ENCODE peak calls at places on chromosomes 16 and 17, in six cellular contexts. W is GM13976; V is NCI-H82; Q is GM06990; N is activated T-helper 1 cell treated with anti-CD3 and anti-CD28 coated beads, Interleukin-2, amount 50 U/mL, for 16 hours; T is C1 segment of cervical spinal cord. D is an unnamed sample.
A peak's percentile ranks its signal among the peaks of the same experiment; 100 is the strongest.

GRCh38 chr16:68954871-68955635 is 111.7 kb downstream of the TANGO6 start:
- DNase-seq in W (no peak), V (peak; percentile 77), Q (no peak), N (no peak), T (no peak), D (peak; percentile 92)

GRCh38 chr16:68901910-68902309 is 58.6 kb downstream of the TANGO6 start:
- DNase-seq in W (no peak), V (no peak), Q (no peak), N (no peak), T (peak; percentile 44), D (no peak)

GRCh38 chr16:1991135-1991551 is 1.4 kb downstream of the SYNGR3 start:
- DNase-seq in W (peak; percentile 68), V (no peak), Q (peak; percentile 76), N (no peak), T (no peak), D (peak; percentile 36)

GRCh38 chr17:30541802-30542201 is 64.6 kb downstream of the GOSR1 start:
- DNase-seq in W (no peak), V (peak; percentile 55), Q (no peak), N (no peak), T (no peak), D (peak; percentile 26)

GRCh38 chr17:81928497-81929252 is 1.1 kb upstream of the MAFG start:
- DNase-seq in W (peak; percentile 52), V (peak; percentile 55), Q (no peak), N (no peak), T (no peak), D (peak; percentile 79)

GRCh38 chr16:474420-475122 is 49.1 kb downstream of the RAB11FIP3 start:
- DNase-seq in W (no peak), V (no peak), Q (no peak), N (no peak), T (no peak), D (no peak)

GRCh38 chr17:48308591-48308990 is 121.4 kb downstream of the SKAP1 start:
- DNase-seq in W (no peak), V (no peak), Q (no peak), N (no peak), T (no peak), D (no peak)

GRCh38 chr16:4315185-4316102 is at the start of gene GLIS2:
- DNase-seq in W (peak; percentile 78), V (peak; percentile 94), Q (no peak), N (no peak), T (peak; percentile 10), D (peak; percentile 87)

GRCh38 chr16:67398546-67399217 is 5.4 kb upstream of the TPPP3 start:
- DNase-seq in W (no peak), V (no peak), Q (no peak), N (no peak), T (no peak), D (no peak)

GRCh38 chr17:42153919-42154491 is 784 bp downstream of the RAB5C start:
- DNase-seq in W (no peak), V (peak; percentile 48), Q (no peak), N (no peak), T (no peak), D (peak; percentile 54)

GRCh38 chr17:55295411-55296170 is 30.8 kb downstream of the HLF start:
- DNase-seq in W (peak; percentile 67), V (peak; percentile 80), Q (no peak), N (peak; percentile 21), T (peak; percentile 21), D (peak; percentile 61)

GRCh38 chr16:14364386-14365199 is 265.5 kb downstream of the PARN start:
- DNase-seq in W (no peak), V (no peak), Q (no peak), N (no peak), T (no peak), D (peak; percentile 26)

GRCh38 chr16:50497592-50497991 is 50.6 kb upstream of the NKD1 start:
- DNase-seq in W (no peak), V (no peak), Q (no peak), N (no peak), T (no peak), D (no peak)

GRCh38 chr16:84144301-84144858 is 597 bp downstream of the HSDL1 start:
- DNase-seq in W (peak; percentile 64), V (peak; percentile 56), Q (peak; percentile 50), N (peak; percentile 14), T (peak; percentile 25), D (peak; percentile 34)

GRCh38 chr17:38798614-38799500 is 499 bp downstream of the PIP4K2B start:
- DNase-seq in W (peak; percentile 72), V (peak; percentile 71), Q (peak; percentile 78), N (peak; percentile 27), T (no peak), D (peak; percentile 75)

GRCh38 chr17:2749058-2749783 is at the start of gene CCDC92B:
- DNase-seq in W (no peak), V (peak; percentile 78), Q (no peak), N (no peak), T (no peak), D (peak; percentile 70)

GRCh38 chr16:2964416-2965223 is 545 bp downstream of the KREMEN2 start:
- DNase-seq in W (peak; percentile 92), V (peak; percentile 97), Q (peak; percentile 88), N (no peak), T (no peak), D (peak; percentile 94)